ENCODE peak calls at places on chromosomes 5 and 9, in ten cellular contexts. D, S, C, K, Z, N, E, W, H and V are unnamed samples.

GRCh38 chr5:138967806-138968448 is 92.8 kb upstream of the LRRTM2 start:
- DNase-seq in D (peak; percentile 77), S (no peak), C (no peak), K (no peak), Z (no peak), N (peak; percentile 94), E (no peak), W (peak; percentile 31), H (no peak), V (no peak)

GRCh38 chr9:36987891-36988290 is 46.2 kb downstream of the PAX5 start:
- DNase-seq in D (no peak), S (no peak), C (no peak), K (no peak), Z (no peak), N (no peak), E (no peak), W (no peak), H (no peak), V (no peak)

GRCh38 chr9:14421291-14421690 is 107.3 kb upstream of the NFIB start:
- DNase-seq in D (no peak), S (no peak), C (no peak), K (no peak), Z (no peak), N (no peak), E (no peak), W (no peak), H (no peak), V (no peak)

GRCh38 chr5:157107508-157107907 is 1.3 kb downstream of the HAVCR2 start:
- DNase-seq in D (no peak), S (no peak), C (no peak), K (no peak), Z (no peak), N (no peak), E (no peak), W (peak; percentile 46), H (no peak), V (no peak)

GRCh38 chr5:13478831-13479465 is 465.5 kb downstream of the DNAH5 start:
- DNase-seq in D (no peak), S (no peak), C (no peak), K (peak; percentile 47), Z (no peak), N (no peak), E (peak; percentile 1), W (peak; percentile 47), H (no peak), V (no peak)

GRCh38 chr9:69086769-69087168 is 51.2 kb downstream of the FXN start:
- DNase-seq in D (no peak), S (no peak), C (no peak), K (no peak), Z (no peak), N (no peak), E (peak; percentile 17), W (no peak), H (no peak), V (no peak)

GRCh38 chr5:1781726-1782384 is 17.8 kb downstream of the MRPL36 start:
- DNase-seq in D (no peak), S (no peak), C (no peak), K (no peak), Z (no peak), N (no peak), E (no peak), W (no peak), H (no peak), V (no peak)

GRCh38 chr9:27447036-27447700 is 76.9 kb upstream of the IFNK start:
- DNase-seq in D (no peak), S (no peak), C (no peak), K (no peak), Z (no peak), N (no peak), E (no peak), W (no peak), H (no peak), V (no peak)

GRCh38 chr5:159156839-159157238 is 52.5 kb downstream of the RNF145 start:
- DNase-seq in D (no peak), S (peak; percentile 55), C (no peak), K (peak; percentile 73), Z (peak; percentile 45), N (peak; percentile 53), E (peak; percentile 83), W (peak; percentile 71), H (no peak), V (peak; percentile 44)

GRCh38 chr5:127596501-127596900 is 52.4 kb upstream of the CTXN3 start:
- DNase-seq in D (no peak), S (no peak), C (no peak), K (no peak), Z (no peak), N (no peak), E (no peak), W (no peak), H (no peak), V (no peak)

GRCh38 chr5:133366966-133367365 is 245.4 kb downstream of the FSTL4 start:
- DNase-seq in D (no peak), S (no peak), C (no peak), K (peak; percentile 20), Z (no peak), N (no peak), E (no peak), W (no peak), H (no peak), V (no peak)

GRCh38 chr5:137122075-137122474 is 377.1 kb downstream of the SPOCK1 start:
- DNase-seq in D (no peak), S (no peak), C (no peak), K (peak; percentile 49), Z (no peak), N (peak; percentile 41), E (no peak), W (no peak), H (no peak), V (no peak)

GRCh38 chr5:170429014-170429413 is 39.8 kb upstream of the KCNMB1 start:
- DNase-seq in D (no peak), S (no peak), C (no peak), K (no peak), Z (no peak), N (no peak), E (peak; percentile 25), W (peak; percentile 16), H (no peak), V (no peak)

GRCh38 chr5:54007822-54008777 is 302.3 kb downstream of the ARL15 start:
- DNase-seq in D (no peak), S (no peak), C (no peak), K (no peak), Z (no peak), N (no peak), E (peak; percentile 33), W (no peak), H (no peak), V (no peak)

GRCh38 chr9:137316012-137316981 is 14.2 kb upstream of the NRARP start:
- DNase-seq in D (peak; percentile 63), S (no peak), C (no peak), K (no peak), Z (no peak), N (peak; percentile 69), E (peak; percentile 56), W (no peak), H (peak; percentile 55), V (no peak)

GRCh38 chr9:80516678-80517077 is 944.9 kb downstream of the TLE4 start:
- DNase-seq in D (no peak), S (no peak), C (no peak), K (no peak), Z (no peak), N (no peak), E (no peak), W (no peak), H (no peak), V (no peak)

GRCh38 chr9:134503301-134504105 is 138.1 kb upstream of the COL5A1 start:
- DNase-seq in D (no peak), S (no peak), C (no peak), K (no peak), Z (no peak), N (no peak), E (peak; percentile 13), W (no peak), H (no peak), V (no peak)

GRCh38 chr9:105828596-105829213 is 134.4 kb downstream of the TMEM38B start:
- DNase-seq in D (no peak), S (no peak), C (no peak), K (no peak), Z (no peak), N (no peak), E (no peak), W (no peak), H (no peak), V (no peak)

GRCh38 chr5:142446131-142446959 is 121.5 kb upstream of the SPRY4 start:
- DNase-seq in D (no peak), S (no peak), C (no peak), K (peak; percentile 63), Z (no peak), N (no peak), E (peak; percentile 93), W (no peak), H (no peak), V (no peak)
- H3K4me3 ChIP-seq in D (no peak overlapping the region), S (no peak overlapping the region), C (no peak overlapping the region), K (no peak overlapping the region), Z (no peak overlapping the region), N (no peak overlapping the region), E (no peak overlapping the region), W (no peak overlapping the region), H (no peak overlapping the region), V (no peak overlapping the region)

GRCh38 chr5:175873090-175873454 is 1.7 kb downstream of the CPLX2 start:
- DNase-seq in D (no peak), S (peak; percentile 39), C (no peak), K (no peak), Z (no peak), N (no peak), E (peak; percentile 10), W (peak; percentile 49), H (no peak), V (no peak)
- TF ChIP-seq CTCF in D (no peak), S (peak; percentile 33), C (no peak), K (no peak), Z (peak; percentile 31), N (no peak), E (peak; percentile 36), W (peak; percentile 50), H (peak; percentile 46), V (peak; percentile 57)

DNA sequence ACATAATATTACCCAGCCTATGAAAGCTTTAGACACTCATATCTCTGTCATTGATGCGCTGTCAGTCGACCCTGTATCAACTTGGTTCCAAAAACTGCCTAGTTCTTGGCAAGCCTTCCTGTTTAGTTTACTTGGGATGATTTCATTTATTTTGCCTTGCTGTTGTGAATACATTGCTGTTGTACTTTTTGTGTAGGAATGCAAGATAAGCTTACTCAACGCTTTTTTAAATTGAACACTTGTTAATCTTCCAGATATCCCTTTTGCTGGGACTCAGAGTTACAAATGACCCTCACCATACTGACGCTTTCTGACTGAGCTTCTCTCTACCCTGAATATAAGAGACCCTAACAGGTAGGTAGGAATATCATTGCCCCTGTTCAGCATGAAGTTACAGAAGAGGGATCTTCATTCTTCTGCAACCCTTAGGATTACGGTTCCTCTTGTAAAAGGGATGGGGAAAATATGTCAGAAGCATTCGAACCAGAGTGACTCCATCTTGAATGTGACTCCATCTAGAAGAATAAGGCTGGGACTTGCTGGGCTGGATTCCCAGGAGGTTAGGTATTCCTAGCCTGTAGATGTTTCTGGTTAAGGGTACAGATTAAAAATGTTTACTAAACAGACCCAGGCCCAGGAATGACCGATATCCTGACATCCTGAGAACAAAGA is 13.7 kb upstream of the PAIP1 start:
- DNase-seq in D (no peak), S (no peak), C (no peak), K (no peak), Z (no peak), N (no peak), E (no peak), W (no peak), H (no peak), V (no peak)
- H3K4me3 ChIP-seq in D (no peak overlapping the region), S (no peak overlapping the region), C (peak overlapping the region; percentile 64), K (no peak overlapping the region), Z (no peak overlapping the region), N (no peak overlapping the region), E (no peak overlapping the region), W (no peak overlapping the region), H (no peak overlapping the region), V (no peak overlapping the region)

GRCh38 chr9:3455088-3455487 is 70.7 kb downstream of the RFX3 start:
- DNase-seq in D (no peak), S (no peak), C (no peak), K (no peak), Z (no peak), N (no peak), E (no peak), W (no peak), H (no peak), V (no peak)
- TF ChIP-seq CTCF in D (no peak), S (no peak), C (no peak), K (no peak), Z (no peak), N (no peak), E (no peak), W (no peak), H (no peak), V (no peak)